ENCODE peak calls at places on chromosome 4, in nine cellular contexts. One of them, this sample, is unnamed.
A peak's percentile ranks its signal among the peaks of the same experiment; 100 is the strongest.

GRCh38 chr4:98617358-98618047 is 40.9 kb downstream of the TSPAN5 start:
- DNase-seq in stimulated activated naive CD4-positive, alpha-beta T cell: no peak
- DNase-seq in pulmonary artery endothelial cell: no peak
- DNase-seq in SW 1271: no peak
- DNase-seq in cardiac muscle cell: peak; percentile 20
- DNase-seq in EH: no peak
- DNase-seq in fibroblast of pulmonary artery: peak; percentile 31
- DNase-seq in WERI-Rb-1: no peak
- DNase-seq in activated naive CD4-positive, alpha-beta T cell treated with anti-CD3 and anti-CD28 coated beads for 36 hours: no peak
- DNase-seq in this sample: no peak

GRCh38 chr4:22607382-22607781 is 85.4 kb upstream of the GBA3 start:
- DNase-seq in activated naive CD4-positive, alpha-beta T cell treated with anti-CD3 and anti-CD28 coated beads for 36 hours: peak; percentile 77
- DNase-seq in fibroblast of pulmonary artery: peak; percentile 47
- DNase-seq in EH: peak; percentile 42
- DNase-seq in pulmonary artery endothelial cell: peak; percentile 4
- DNase-seq in WERI-Rb-1: peak; percentile 87
- DNase-seq in stimulated activated naive CD4-positive, alpha-beta T cell: peak; percentile 67
- DNase-seq in SW 1271: peak; percentile 29
- DNase-seq in cardiac muscle cell: peak; percentile 60
- DNase-seq in this sample: peak; percentile 87

GRCh38 chr4:77040265-77040664 is 35.5 kb downstream of the CCNI start:
- DNase-seq in activated naive CD4-positive, alpha-beta T cell treated with anti-CD3 and anti-CD28 coated beads for 36 hours: no peak
- DNase-seq in EH: peak; percentile 74
- DNase-seq in stimulated activated naive CD4-positive, alpha-beta T cell: no peak
- DNase-seq in WERI-Rb-1: no peak
- DNase-seq in SW 1271: no peak
- DNase-seq in fibroblast of pulmonary artery: peak; percentile 36
- DNase-seq in cardiac muscle cell: no peak
- DNase-seq in pulmonary artery endothelial cell: no peak
- DNase-seq in this sample: no peak

GRCh38 chr4:30904161-30904560 is 184.0 kb downstream of the PCDH7 start:
- DNase-seq in EH: no peak
- DNase-seq in stimulated activated naive CD4-positive, alpha-beta T cell: no peak
- DNase-seq in cardiac muscle cell: no peak
- DNase-seq in SW 1271: no peak
- DNase-seq in fibroblast of pulmonary artery: no peak
- DNase-seq in pulmonary artery endothelial cell: no peak
- DNase-seq in activated naive CD4-positive, alpha-beta T cell treated with anti-CD3 and anti-CD28 coated beads for 36 hours: no peak
- DNase-seq in WERI-Rb-1: no peak
- DNase-seq in this sample: no peak

GRCh38 chr4:182809417-182810102 is 107.6 kb downstream of the DCTD start:
- DNase-seq in EH: peak; percentile 6
- DNase-seq in pulmonary artery endothelial cell: no peak
- DNase-seq in WERI-Rb-1: peak; percentile 70
- DNase-seq in stimulated activated naive CD4-positive, alpha-beta T cell: peak; percentile 35
- DNase-seq in cardiac muscle cell: no peak
- DNase-seq in activated naive CD4-positive, alpha-beta T cell treated with anti-CD3 and anti-CD28 coated beads for 36 hours: peak; percentile 24
- DNase-seq in fibroblast of pulmonary artery: peak; percentile 11
- DNase-seq in SW 1271: no peak
- DNase-seq in this sample: no peak

GRCh38 chr4:1516261-1516660 is 110.0 kb upstream of the NKX1-1 start:
- DNase-seq in activated naive CD4-positive, alpha-beta T cell treated with anti-CD3 and anti-CD28 coated beads for 36 hours: no peak
- DNase-seq in EH: no peak
- DNase-seq in pulmonary artery endothelial cell: no peak
- DNase-seq in WERI-Rb-1: peak; percentile 45
- DNase-seq in stimulated activated naive CD4-positive, alpha-beta T cell: no peak
- DNase-seq in cardiac muscle cell: no peak
- DNase-seq in fibroblast of pulmonary artery: no peak
- DNase-seq in SW 1271: no peak
- DNase-seq in this sample: no peak

GRCh38 chr4:187157380-187157958 is 433.8 kb upstream of the FAT1 start:
- DNase-seq in WERI-Rb-1: no peak
- DNase-seq in fibroblast of pulmonary artery: no peak
- DNase-seq in cardiac muscle cell: no peak
- DNase-seq in SW 1271: no peak
- DNase-seq in pulmonary artery endothelial cell: no peak
- DNase-seq in EH: no peak
- DNase-seq in activated naive CD4-positive, alpha-beta T cell treated with anti-CD3 and anti-CD28 coated beads for 36 hours: no peak
- DNase-seq in stimulated activated naive CD4-positive, alpha-beta T cell: no peak
- DNase-seq in this sample: no peak

GRCh38 chr4:116639070-116639577 is 446.3 kb downstream of the TRAM1L1 start:
- DNase-seq in fibroblast of pulmonary artery: no peak
- DNase-seq in cardiac muscle cell: no peak
- DNase-seq in pulmonary artery endothelial cell: no peak
- DNase-seq in WERI-Rb-1: no peak
- DNase-seq in SW 1271: no peak
- DNase-seq in stimulated activated naive CD4-positive, alpha-beta T cell: no peak
- DNase-seq in EH: no peak
- DNase-seq in activated naive CD4-positive, alpha-beta T cell treated with anti-CD3 and anti-CD28 coated beads for 36 hours: no peak
- DNase-seq in this sample: no peak